ENCODE peak calls at places on chromosome 16, in four cellular contexts. L is mesendoderm, A is H9, Q is H1. F is an unnamed sample.

GRCh38 chr16:15979801-15980200 is 30.4 kb downstream of the ABCC1 start:
- DNase-seq in L (no peak), A (no peak), Q (no peak), F (no peak)

GRCh38 chr16:77289331-77289809 is 90.2 kb downstream of the SYCE1L start:
- DNase-seq in L (peak), A (no peak), Q (no peak), F (peak)

GRCh38 chr16:50102046-50102756 is 36.4 kb downstream of the HEATR3 start:
- DNase-seq in L (no peak), A (no peak), Q (no peak), F (peak)

GRCh38 chr16:22424161-22424937 is 49.9 kb upstream of the CDR2 start:
- DNase-seq in L (no peak), A (no peak), Q (peak), F (no peak)

GRCh38 chr16:21946889-21947635 is 6.1 kb upstream of the UQCRC2 start:
- DNase-seq in L (peak), A (no peak), Q (no peak), F (no peak)

GRCh38 chr16:29148867-29149272 is 164.0 kb downstream of the LAT start:
- DNase-seq in L (no peak), A (no peak), Q (no peak), F (no peak)

GRCh38 chr16:24508614-24509013 is 30.8 kb upstream of the RBBP6 start:
- DNase-seq in L (peak), A (no peak), Q (no peak), F (peak)

GRCh38 chr16:15599303-15600070 is 43.5 kb downstream of the MARF1 start:
- DNase-seq in L (no peak), A (no peak), Q (no peak), F (no peak)

GRCh38 chr16:31704138-31704537 is 169.5 kb upstream of the ZNF267 start:
- DNase-seq in L (no peak), A (no peak), Q (no peak), F (no peak)

GRCh38 chr16:48172682-48173081 is 16.9 kb upstream of the ABCC12 start:
- DNase-seq in L (no peak), A (no peak), Q (no peak), F (no peak)

GRCh38 chr16:49930841-49931240 is 74.9 kb upstream of the ZNF423 start:
- DNase-seq in L (no peak), A (no peak), Q (no peak), F (no peak)

DNA sequence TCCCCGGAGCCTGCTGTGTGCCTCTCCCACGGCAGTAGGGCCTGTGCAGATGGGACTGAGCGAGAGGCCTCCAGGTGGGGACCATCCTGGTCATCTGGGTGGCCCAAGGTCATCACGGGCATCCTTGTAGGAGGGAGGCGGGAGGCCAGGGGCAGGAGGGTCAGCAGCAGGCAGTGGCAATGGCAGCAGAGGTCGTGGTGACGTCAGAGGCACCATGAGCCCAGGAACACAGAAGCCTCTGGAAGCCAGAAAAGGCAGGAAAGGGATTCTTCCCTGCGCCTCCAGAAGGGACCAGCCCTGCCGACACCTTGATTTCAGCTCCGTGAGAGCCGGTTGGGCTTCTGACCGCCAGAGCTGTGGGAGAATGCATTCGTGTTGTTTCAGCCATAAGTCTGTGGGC is 190.3 kb downstream of the BANP start:
- DNase-seq in L (no peak), A (no peak), Q (no peak), F (no peak)
- H4K5ac ChIP-seq in L (no peak), A (no peak), Q (no peak), F (no peak)

GRCh38 chr16:71995038-71995437 is 5.2 kb downstream of the PKD1L3 start:
- DNase-seq in L (no peak), A (no peak), Q (no peak), F (no peak)
- H4K5ac ChIP-seq in L (no peak), A (no peak), Q (no peak), F (no peak)

GRCh38 chr16:88498576-88499208 is 45.6 kb downstream of the ZFPM1 start:
- DNase-seq in L (no peak), A (no peak), Q (no peak), F (no peak)

GRCh38 chr16:88493879-88494278 is 40.8 kb downstream of the ZFPM1 start:
- DNase-seq in L (no peak), A (no peak), Q (no peak), F (no peak)

GRCh38 chr16:88497561-88498420 is 44.7 kb downstream of the ZFPM1 start:
- DNase-seq in L (peak), A (no peak), Q (no peak), F (peak)

GRCh38 chr16:88494335-88495154 is 41.5 kb downstream of the ZFPM1 start:
- DNase-seq in L (no peak), A (peak), Q (no peak), F (no peak)

DNA sequence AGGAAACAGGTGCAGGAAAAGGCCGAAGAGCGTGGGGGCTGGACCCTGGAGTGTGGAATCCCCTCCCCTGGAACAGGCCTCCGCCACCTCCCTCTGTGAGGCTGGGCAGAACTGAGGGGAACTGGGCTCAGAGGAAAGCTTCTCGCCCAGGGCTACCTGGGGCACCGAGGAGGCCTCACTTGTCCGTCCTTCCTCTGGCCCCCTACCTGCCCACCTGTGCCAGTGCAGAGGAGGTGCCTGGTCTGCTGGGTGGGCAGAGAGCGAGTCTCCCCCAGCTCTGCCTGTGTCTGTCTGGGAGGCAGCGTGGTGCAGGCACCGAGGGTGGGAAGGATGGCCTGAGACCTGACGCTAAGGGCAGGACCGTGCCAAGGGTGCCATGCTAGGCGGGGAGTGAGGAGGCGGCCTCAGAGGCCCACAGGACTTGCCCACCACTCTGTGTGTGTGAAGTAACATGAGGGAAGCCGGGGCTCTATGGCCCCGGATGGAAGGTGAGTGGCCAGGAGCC is 42.2 kb downstream of the ZFPM1 start:
- DNase-seq in L (no peak), A (no peak), Q (no peak), F (no peak)
- H4K5ac ChIP-seq in L (no peak), A (no peak), Q (no peak), F (no peak)

DNA sequence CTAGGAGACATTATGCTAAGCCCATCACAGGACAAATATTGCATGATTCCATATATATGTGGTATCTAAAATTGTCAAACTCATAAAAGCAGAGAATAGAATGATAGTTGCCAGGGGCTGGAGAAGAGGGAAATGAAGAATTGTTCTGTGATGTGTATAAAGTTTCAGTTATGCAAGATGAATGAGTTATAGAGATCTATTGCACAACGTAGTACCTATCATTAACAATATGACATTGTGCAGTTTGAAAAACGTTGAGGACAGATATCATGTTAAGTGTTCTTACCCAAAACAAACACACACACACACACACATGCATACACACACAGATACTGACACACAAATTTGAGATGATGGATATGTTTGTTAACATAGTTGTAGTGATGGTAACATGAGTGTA is 871.6 kb upstream of the GOT2 start:
- DNase-seq in L (no peak), A (no peak), Q (no peak), F (no peak)
- H4K5ac ChIP-seq in L (no peak), A (no peak), Q (no peak), F (no peak)

DNA sequence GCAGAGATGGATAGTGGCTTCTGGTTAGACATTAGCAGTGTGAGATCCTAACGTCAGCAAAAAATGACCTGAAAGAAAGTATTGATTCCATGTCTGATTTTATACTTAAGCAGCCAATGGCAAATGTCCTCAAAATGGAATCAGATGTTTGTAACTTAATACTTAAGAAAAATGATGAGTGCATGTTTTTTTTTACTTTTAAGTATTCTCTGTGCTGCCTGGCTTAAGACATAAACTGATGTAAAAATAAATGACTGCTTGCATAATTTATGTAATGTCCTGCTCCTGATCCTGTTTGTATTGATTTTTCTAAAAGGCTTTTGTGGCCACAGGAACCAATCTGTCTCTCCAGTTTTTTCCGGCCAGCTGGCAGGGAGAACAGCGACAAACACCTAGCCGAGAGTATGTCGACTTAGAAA is 7.4 kb downstream of the CBFB start:
- DNase-seq in L (no peak), A (no peak), Q (no peak), F (no peak)
- H4K5ac ChIP-seq in L (no peak), A (no peak), Q (no peak), F (no peak)